ENCODE peak calls at places on chromosome 4, in six cellular contexts. Y is GM23248; U is mammary epithelial cell; G is CD4-positive, alpha-beta memory T cell; V is body of pancreas; D is neural progenitor cell. B is an unnamed sample.
A peak's percentile ranks its signal among the peaks of the same experiment; 100 is the strongest.

GRCh38 chr4:56731857-56732256 is 50.8 kb upstream of the HOPX start:
- DNase-seq in G (no peak), U (no peak), V (no peak), D (no peak), Y (no peak), B (no peak)

GRCh38 chr4:135838889-135839288 is 1637.3 kb upstream of the PABPC4L start:
- DNase-seq in D (peak; percentile 15), V (no peak), G (no peak), Y (no peak), U (no peak), B (no peak)

GRCh38 chr4:89420507-89420906 is 112.9 kb upstream of the GPRIN3 start:
- DNase-seq in D (no peak), V (no peak), G (no peak), Y (peak; percentile 56), U (no peak), B (peak; percentile 61)

GRCh38 chr4:47391256-47391655 is 72.2 kb downstream of the COMMD8 start:
- DNase-seq in G (no peak), Y (no peak), D (no peak), U (no peak), V (no peak), B (no peak)

GRCh38 chr4:85738721-85739120 is 263.8 kb downstream of the ARHGAP24 start:
- DNase-seq in U (peak; percentile 51), Y (peak; percentile 55), G (no peak), V (no peak), D (no peak), B (peak; percentile 44)

GRCh38 chr4:6941796-6942195 is 32.2 kb downstream of the TBC1D14 start:
- DNase-seq in V (no peak), G (no peak), D (no peak), Y (no peak), U (peak; percentile 65), B (no peak)

GRCh38 chr4:52983563-52984303 is 121.6 kb downstream of the RASL11B start:
- DNase-seq in D (peak; percentile 79), V (no peak), Y (peak; percentile 79), U (peak; percentile 42), G (no peak), B (peak; percentile 59)

GRCh38 chr4:60884545-60884944 is 315.6 kb upstream of the ADGRL3 start:
- DNase-seq in Y (no peak), G (no peak), D (no peak), V (no peak), U (no peak), B (peak; percentile 4)

GRCh38 chr4:38308728-38309315 is 348.6 kb downstream of the PTTG2 start:
- DNase-seq in U (peak; percentile 69), D (no peak), V (no peak), G (no peak), Y (peak; percentile 65), B (peak; percentile 31)

GRCh38 chr4:72522440-72522839 is 46.6 kb downstream of the ADAMTS3 start:
- DNase-seq in U (no peak), G (no peak), V (no peak), D (no peak), Y (no peak), B (no peak)

GRCh38 chr4:79949186-79949585 is 123.8 kb downstream of the ANTXR2 start:
- DNase-seq in G (no peak), Y (no peak), D (no peak), U (no peak), V (no peak), B (no peak)

GRCh38 chr4:57163530-57164459 is 53.6 kb upstream of the IGFBP7 start:
- DNase-seq in Y (peak; percentile 90), D (peak; percentile 89), G (peak; percentile 41), U (peak; percentile 74), V (peak; percentile 79), B (peak; percentile 68)

DNA sequence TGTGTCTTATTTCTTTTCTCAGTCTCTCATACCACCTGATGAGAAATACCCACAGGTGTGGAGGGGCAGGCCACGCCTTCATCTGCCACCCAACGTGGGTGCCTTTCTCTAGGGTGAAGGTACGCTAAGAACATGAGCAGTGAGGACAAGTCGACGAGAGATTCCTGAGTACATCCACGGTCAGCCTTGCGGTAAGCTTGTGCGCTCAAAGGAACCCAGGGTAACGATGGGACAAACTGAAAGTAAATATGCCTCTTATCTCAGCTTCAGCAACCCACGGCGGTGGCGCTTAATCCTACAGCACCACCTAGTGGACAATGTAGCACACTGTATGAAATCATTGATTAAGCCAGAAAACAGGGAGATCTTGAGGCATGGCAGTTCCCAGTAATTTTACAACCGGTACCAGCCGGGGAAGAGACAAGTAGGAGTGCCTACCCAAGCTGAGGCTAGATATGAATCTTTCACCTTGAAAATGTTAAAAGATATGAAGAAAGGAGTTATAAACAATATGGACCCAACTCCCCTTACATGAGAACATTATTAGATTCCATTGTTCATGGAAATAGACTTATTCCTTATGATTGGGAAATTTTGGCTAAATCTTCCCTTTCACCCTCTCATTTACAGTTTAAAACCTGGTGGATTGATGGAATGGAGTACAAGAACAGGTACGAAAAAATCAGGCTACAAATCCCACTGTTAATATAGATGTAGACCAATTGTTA is 63.0 kb downstream of the ZNF732 start:
- DNase-seq in G (peak; percentile 73), Y (peak; percentile 67), V (peak; percentile 62), D (peak; percentile 61), U (peak; percentile 70), B (peak; percentile 46)
- H3K4me3 ChIP-seq in G (peak overlapping the region; percentile 63), Y (peak overlapping the region; percentile 63), V (peak overlapping the region; percentile 14), D (no peak overlapping the region), U (peak overlapping the region; percentile 44), B (peak overlapping the region; percentile 45)

GRCh38 chr4:150583287-150584197 is 1.6 kb downstream of the MAB21L2 start:
- DNase-seq in V (no peak), D (peak; percentile 70), U (no peak), G (peak; percentile 16), Y (no peak), B (no peak)
- H3K4me3 ChIP-seq in V (no peak overlapping the region), D (peak overlapping the region; percentile 75), U (no peak overlapping the region), G (no peak overlapping the region), Y (no peak overlapping the region), B (peak overlapping the region; percentile 55)

GRCh38 chr4:106614446-106614845 is 245.9 kb upstream of the GIMD1 start:
- DNase-seq in U (no peak), Y (peak; percentile 15), D (no peak), V (no peak), G (no peak), B (peak; percentile 31)
- H3K4me3 ChIP-seq in U (no peak overlapping the region), Y (peak overlapping the region; percentile 50), D (no peak overlapping the region), V (no peak overlapping the region), G (no peak overlapping the region), B (no peak overlapping the region)

GRCh38 chr4:141077611-141078225 is 55.6 kb downstream of the RNF150 start:
- DNase-seq in D (no peak), V (no peak), G (no peak), Y (no peak), U (no peak), B (no peak)

GRCh38 chr4:141078871-141079270 is 54.4 kb downstream of the RNF150 start:
- DNase-seq in V (no peak), G (no peak), U (no peak), Y (peak; percentile 68), D (no peak), B (peak; percentile 51)

GRCh38 chr4:141080668-141081067 is 52.6 kb downstream of the RNF150 start:
- DNase-seq in V (no peak), D (no peak), G (no peak), U (no peak), Y (no peak), B (no peak)

GRCh38 chr4:141079393-141079930 is 53.8 kb downstream of the RNF150 start:
- DNase-seq in U (no peak), G (no peak), Y (no peak), V (no peak), D (no peak), B (no peak)

GRCh38 chr4:141081921-141082381 is 51.3 kb downstream of the RNF150 start:
- DNase-seq in V (no peak), U (no peak), D (no peak), Y (peak; percentile 19), G (no peak), B (no peak)
- H3K4me3 ChIP-seq in V (no peak overlapping the region), U (no peak overlapping the region), D (no peak overlapping the region), Y (peak overlapping the region; percentile 50), G (no peak overlapping the region), B (no peak overlapping the region)

GRCh38 chr4:45349859-45350258 is 623.5 kb upstream of the GNPDA2 start:
- DNase-seq in G (no peak), U (no peak), V (no peak), Y (no peak), D (no peak), B (no peak)
- H3K4me3 ChIP-seq in G (no peak overlapping the region), U (no peak overlapping the region), V (no peak overlapping the region), Y (no peak overlapping the region), D (no peak overlapping the region), B (no peak overlapping the region)

B was measured in AG10803.